ENCODE peak calls at places on chromosomes 6 and 20, in four cellular contexts. One of them, this sample, is unnamed.
A peak's percentile ranks its signal among the peaks of the same experiment; 100 is the strongest.

GRCh38 chr6:156781882-156782631 is 4.9 kb downstream of the ARID1B start:
- DNase-seq in H1: no peak
- DNase-seq in fibroblast of lung: no peak
- DNase-seq in endothelial cell of umbilical vein: peak; percentile 54
- DNase-seq in this sample: no peak

GRCh38 chr6:126040826-126041225 is 54.5 kb downstream of the TRMT11 start:
- DNase-seq in H1: no peak
- DNase-seq in fibroblast of lung: peak; percentile 83
- DNase-seq in endothelial cell of umbilical vein: peak; percentile 80
- DNase-seq in this sample: peak; percentile 45

GRCh38 chr6:10418862-10419748 is 4.2 kb upstream of the TFAP2A start:
- DNase-seq in H1: no peak
- DNase-seq in fibroblast of lung: peak; percentile 65
- DNase-seq in endothelial cell of umbilical vein: no peak
- DNase-seq in this sample: peak; percentile 95

GRCh38 chr20:49557449-49557848 is 10.5 kb downstream of the PTGIS start:
- DNase-seq in H1: no peak
- DNase-seq in fibroblast of lung: peak; percentile 45
- DNase-seq in endothelial cell of umbilical vein: peak; percentile 32
- DNase-seq in this sample: no peak

GRCh38 chr6:5334341-5334740 is 73.0 kb downstream of the FARS2 start:
- DNase-seq in H1: no peak
- DNase-seq in fibroblast of lung: peak; percentile 32
- DNase-seq in endothelial cell of umbilical vein: peak; percentile 92
- DNase-seq in this sample: no peak

GRCh38 chr6:88492824-88493223 is 326.7 kb upstream of the CNR1 start:
- DNase-seq in H1: no peak
- DNase-seq in fibroblast of lung: peak; percentile 40
- DNase-seq in endothelial cell of umbilical vein: peak; percentile 41
- DNase-seq in this sample: no peak

GRCh38 chr20:37430778-37431460 is 85.0 kb downstream of the SRC start:
- DNase-seq in H1: no peak
- DNase-seq in fibroblast of lung: no peak
- DNase-seq in endothelial cell of umbilical vein: no peak
- DNase-seq in this sample: no peak

GRCh38 chr6:18763086-18763485 is 375.9 kb downstream of the RNF144B start:
- DNase-seq in H1: no peak
- DNase-seq in fibroblast of lung: no peak
- DNase-seq in endothelial cell of umbilical vein: no peak
- DNase-seq in this sample: peak; percentile 27

GRCh38 chr6:88177961-88178464 is 11.9 kb upstream of the CNR1 start:
- DNase-seq in H1: no peak
- DNase-seq in fibroblast of lung: peak; percentile 17
- DNase-seq in endothelial cell of umbilical vein: no peak
- DNase-seq in this sample: no peak

GRCh38 chr6:167323111-167323510 is 1.8 kb upstream of the TTLL2 start:
- DNase-seq in H1: no peak
- DNase-seq in fibroblast of lung: no peak
- DNase-seq in endothelial cell of umbilical vein: no peak
- DNase-seq in this sample: no peak

GRCh38 chr6:128455959-128456358 is 64.4 kb downstream of the PTPRK start:
- DNase-seq in H1: no peak
- DNase-seq in fibroblast of lung: peak; percentile 16
- DNase-seq in endothelial cell of umbilical vein: no peak
- DNase-seq in this sample: no peak

GRCh38 chr20:37282558-37282957 is 6.9 kb upstream of the MANBAL start:
- DNase-seq in H1: no peak
- DNase-seq in fibroblast of lung: peak; percentile 60
- DNase-seq in endothelial cell of umbilical vein: no peak
- DNase-seq in this sample: peak; percentile 55

GRCh38 chr6:157459327-157459726 is 78.3 kb downstream of the ZDHHC14 start:
- DNase-seq in H1: no peak
- DNase-seq in fibroblast of lung: no peak
- DNase-seq in endothelial cell of umbilical vein: no peak
- DNase-seq in this sample: no peak

GRCh38 chr6:10949579-10950490 is 63.0 kb downstream of the SYCP2L start:
- DNase-seq in H1: no peak
- DNase-seq in fibroblast of lung: no peak
- DNase-seq in endothelial cell of umbilical vein: no peak
- DNase-seq in this sample: no peak

GRCh38 chr20:43994486-43995100 is 79.9 kb downstream of the TOX2 start:
- DNase-seq in H1: no peak
- DNase-seq in fibroblast of lung: peak; percentile 40
- DNase-seq in endothelial cell of umbilical vein: no peak
- DNase-seq in this sample: no peak

GRCh38 chr6:127391019-127391974 is 47.9 kb upstream of the ECHDC1 start:
- DNase-seq in H1: no peak
- DNase-seq in fibroblast of lung: no peak
- DNase-seq in endothelial cell of umbilical vein: no peak
- DNase-seq in this sample: peak; percentile 72

GRCh38 chr6:131646249-131646670 is 9.2 kb downstream of the ENPP3 start:
- DNase-seq in H1: no peak
- DNase-seq in fibroblast of lung: no peak
- DNase-seq in endothelial cell of umbilical vein: no peak
- DNase-seq in this sample: no peak

GRCh38 chr6:119350202-119351004 is 842 bp upstream of the MAN1A1 start:
- DNase-seq in H1: no peak
- DNase-seq in fibroblast of lung: peak; percentile 73
- DNase-seq in endothelial cell of umbilical vein: peak; percentile 66
- DNase-seq in this sample: peak; percentile 38

GRCh38 chr20:64237316-64237715 is 18.2 kb upstream of the PCMTD2 start:
- DNase-seq in H1: no peak
- DNase-seq in fibroblast of lung: no peak
- DNase-seq in endothelial cell of umbilical vein: no peak
- DNase-seq in this sample: no peak

GRCh38 chr6:134979142-134979541 is 29.2 kb upstream of the ALDH8A1 start:
- DNase-seq in H1: no peak
- DNase-seq in fibroblast of lung: no peak
- DNase-seq in endothelial cell of umbilical vein: no peak
- DNase-seq in this sample: no peak

GRCh38 chr6:26309731-26310142 is 55.3 kb upstream of the BTN3A2 start:
- DNase-seq in H1: no peak
- DNase-seq in fibroblast of lung: peak; percentile 88
- DNase-seq in endothelial cell of umbilical vein: no peak
- DNase-seq in this sample: peak; percentile 94

GRCh38 chr6:99514089-99514488 is 1.1 kb downstream of the USP45 start:
- DNase-seq in H1: no peak
- DNase-seq in fibroblast of lung: peak; percentile 10
- DNase-seq in endothelial cell of umbilical vein: peak; percentile 36
- DNase-seq in this sample: no peak

GRCh38 chr6:150800596-150801310 is 64.7 kb upstream of the MTHFD1L start:
- DNase-seq in H1: no peak
- DNase-seq in fibroblast of lung: no peak
- DNase-seq in endothelial cell of umbilical vein: no peak
- DNase-seq in this sample: no peak

GRCh38 chr6:138522611-138523010 is 23.3 kb upstream of the NHSL1 start:
- DNase-seq in H1: no peak
- DNase-seq in fibroblast of lung: no peak
- DNase-seq in endothelial cell of umbilical vein: no peak
- DNase-seq in this sample: no peak

GRCh38 chr20:44465001-44465560 is 10.6 kb upstream of the TTPAL start:
- DNase-seq in H1: no peak
- DNase-seq in fibroblast of lung: no peak
- DNase-seq in endothelial cell of umbilical vein: no peak
- DNase-seq in this sample: peak; percentile 53

GRCh38 chr6:138428943-138429616 is 25.1 kb downstream of the HEBP2 start:
- DNase-seq in H1: no peak
- DNase-seq in fibroblast of lung: peak; percentile 59
- DNase-seq in endothelial cell of umbilical vein: peak; percentile 62
- DNase-seq in this sample: peak; percentile 24

GRCh38 chr6:34462561-34462971 is 3.3 kb upstream of the PACSIN1 start:
- DNase-seq in H1: peak; percentile 27
- DNase-seq in fibroblast of lung: no peak
- DNase-seq in endothelial cell of umbilical vein: no peak
- DNase-seq in this sample: no peak

DNA sequence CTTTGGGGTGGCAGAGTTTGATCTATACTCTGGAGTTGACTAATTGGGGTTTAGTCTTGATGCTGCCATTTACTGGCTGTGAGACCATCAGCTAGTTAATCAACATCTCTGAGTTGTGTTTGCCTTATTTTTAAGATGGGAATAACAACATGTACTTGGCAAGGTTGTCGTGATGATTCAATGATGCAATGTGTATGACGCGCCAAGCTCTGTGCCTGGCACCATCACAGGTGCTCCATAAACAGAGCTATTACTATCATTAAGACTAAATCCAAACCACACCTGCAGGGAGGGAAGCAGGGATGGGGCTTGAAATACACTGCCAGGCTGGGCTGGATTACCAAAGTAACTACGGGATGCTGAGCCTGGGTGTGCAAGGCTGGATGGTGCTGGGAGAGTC is 60.1 kb upstream of the E2F3 start:
- DNase-seq in H1: no peak
- DNase-seq in fibroblast of lung: no peak
- DNase-seq in endothelial cell of umbilical vein: no peak
- DNase-seq in this sample: no peak
- H4K20me1 ChIP-seq in H1: no peaks in the 10 kb centered on the region
- H4K20me1 ChIP-seq in fibroblast of lung: no peaks in the 10 kb centered on the region
- H4K20me1 ChIP-seq in endothelial cell of umbilical vein: no peaks in the 10 kb centered on the region
- H4K20me1 ChIP-seq in this sample: no peaks in the 10 kb centered on the region

GRCh38 chr6:42984001-42984923 is at the start of gene PPP2R5D:
- DNase-seq in H1: peak; percentile 95
- DNase-seq in fibroblast of lung: peak; percentile 98
- DNase-seq in endothelial cell of umbilical vein: peak; percentile 99
- DNase-seq in this sample: peak; percentile 99
- H3K4me2 ChIP-seq in H1: peak within 1 kb of the TSS; percentile 84
- H3K4me2 ChIP-seq in fibroblast of lung: peak within 1 kb of the TSS; percentile 89
- H3K4me2 ChIP-seq in endothelial cell of umbilical vein: peak within 1 kb of the TSS; percentile 70
- H3K4me2 ChIP-seq in this sample: peak within 1 kb of the TSS; percentile 85

GRCh38 chr20:33789858-33790182 is 21.3 kb upstream of the CHMP4B start:
- DNase-seq in H1: no peak
- DNase-seq in fibroblast of lung: no peak
- DNase-seq in endothelial cell of umbilical vein: no peak
- DNase-seq in this sample: no peak

GRCh38 chr20:33790571-33790970 is 20.6 kb upstream of the CHMP4B start:
- DNase-seq in H1: no peak
- DNase-seq in fibroblast of lung: no peak
- DNase-seq in endothelial cell of umbilical vein: no peak
- DNase-seq in this sample: no peak

GRCh38 chr20:33791021-33791420 is 20.1 kb upstream of the CHMP4B start:
- DNase-seq in H1: no peak
- DNase-seq in fibroblast of lung: no peak
- DNase-seq in endothelial cell of umbilical vein: no peak
- DNase-seq in this sample: no peak

GRCh38 chr20:33791959-33792597 is 19.1 kb upstream of the CHMP4B start:
- DNase-seq in H1: peak; percentile 31
- DNase-seq in fibroblast of lung: peak; percentile 55
- DNase-seq in endothelial cell of umbilical vein: peak; percentile 61
- DNase-seq in this sample: no peak

DNA sequence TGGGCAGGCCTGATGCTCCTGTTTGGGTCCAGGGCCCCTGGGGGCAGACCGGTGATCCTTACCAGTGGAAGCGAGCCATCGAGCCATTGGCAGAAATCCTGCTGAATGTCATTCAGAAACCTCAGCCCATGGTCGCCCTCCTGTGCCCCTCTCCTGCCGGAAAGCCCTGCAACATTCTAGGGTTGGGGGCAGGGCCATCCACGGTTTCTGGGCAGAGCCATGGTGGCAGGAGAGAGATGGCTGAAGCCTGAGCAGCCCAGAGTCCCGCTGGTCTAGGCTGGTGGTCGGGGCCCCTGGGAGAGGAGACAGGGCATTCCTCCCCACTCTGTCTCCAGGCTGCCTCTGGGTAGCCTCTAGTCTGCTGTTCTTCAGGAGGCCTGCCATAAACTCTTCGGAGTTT is 19.6 kb upstream of the CHMP4B start:
- DNase-seq in H1: no peak
- DNase-seq in fibroblast of lung: no peak
- DNase-seq in endothelial cell of umbilical vein: no peak
- DNase-seq in this sample: no peak
- H3K4me1 ChIP-seq in H1: peaks cover 1% of the 10 kb centered on the region
- H3K4me1 ChIP-seq in fibroblast of lung: peaks cover 7% of the 10 kb centered on the region
- H3K4me1 ChIP-seq in endothelial cell of umbilical vein: peaks cover 49% of the 10 kb centered on the region
- H3K4me1 ChIP-seq in this sample: peaks cover 32% of the 10 kb centered on the region

DNA sequence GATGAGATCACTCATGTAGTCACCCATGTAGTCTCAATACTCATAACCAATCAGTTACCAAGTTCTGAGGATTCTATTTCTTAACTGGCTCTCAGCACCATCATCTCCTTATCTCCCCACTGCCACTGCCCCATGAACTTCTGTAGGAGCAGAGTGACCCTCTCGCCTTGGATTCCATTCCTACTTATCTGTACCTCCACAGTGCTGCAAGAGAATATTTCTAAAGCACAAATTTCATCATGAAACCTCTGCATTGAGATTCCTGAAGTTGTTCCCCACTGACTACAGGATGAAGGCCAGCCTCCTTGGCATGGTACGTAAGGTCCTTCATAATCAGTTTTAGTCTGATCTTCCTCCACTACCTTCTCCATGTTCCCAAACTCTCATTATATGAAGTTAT is 34.8 kb downstream of the BACH2 start:
- DNase-seq in H1: no peak
- DNase-seq in fibroblast of lung: no peak
- DNase-seq in endothelial cell of umbilical vein: no peak
- DNase-seq in this sample: no peak
- H4K20me1 ChIP-seq in H1: no peaks in the 10 kb centered on the region
- H4K20me1 ChIP-seq in fibroblast of lung: no peaks in the 10 kb centered on the region
- H4K20me1 ChIP-seq in endothelial cell of umbilical vein: no peaks in the 10 kb centered on the region
- H4K20me1 ChIP-seq in this sample: no peaks in the 10 kb centered on the region

DNA sequence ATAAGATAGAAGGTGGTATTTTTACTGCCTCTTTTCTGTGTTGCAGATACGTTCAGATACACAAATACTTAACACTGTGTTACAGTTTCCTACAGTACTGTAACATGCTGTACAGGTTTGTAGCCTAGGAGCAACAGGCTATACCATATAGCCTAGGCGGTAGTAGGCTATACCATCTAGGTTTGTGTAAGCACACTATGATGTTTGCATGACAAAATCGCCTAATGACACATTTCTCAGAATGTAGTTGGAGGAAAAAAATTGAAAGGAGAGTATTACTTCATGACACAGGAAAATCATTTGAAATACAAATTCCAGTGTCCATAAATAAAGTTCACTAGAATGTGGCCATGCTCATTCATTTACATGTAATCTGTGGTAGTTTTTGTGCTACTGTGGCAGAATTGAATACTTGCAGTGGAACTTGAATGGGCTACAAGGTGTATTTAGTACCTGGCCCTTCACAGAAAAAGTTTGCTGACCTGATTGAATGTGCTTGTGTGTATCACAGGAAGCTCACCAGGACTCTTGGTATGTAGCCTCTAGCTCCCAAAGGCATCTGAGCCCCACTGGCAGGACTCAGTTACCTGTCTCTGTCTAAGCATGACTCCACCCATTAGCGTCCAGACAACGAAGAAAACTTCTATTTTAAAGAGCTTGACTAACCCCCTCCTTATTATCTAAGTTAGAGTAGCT is 18.8 kb downstream of the TOP1 start:
- DNase-seq in H1: no peak
- DNase-seq in fibroblast of lung: no peak
- DNase-seq in endothelial cell of umbilical vein: no peak
- DNase-seq in this sample: no peak
- H3K4me2 ChIP-seq in H1: peak overlapping the region; percentile 2
- H3K4me2 ChIP-seq in fibroblast of lung: peak overlapping the region; percentile 77
- H3K4me2 ChIP-seq in endothelial cell of umbilical vein: peak overlapping the region; percentile 49
- H3K4me2 ChIP-seq in this sample: peak overlapping the region; percentile 81